ENCODE peak calls at places on chromosomes 13 and 19, in six cellular contexts. T, U, I, F, K and J are unnamed samples.

GRCh38 chr19:43809762-43810696 is 7.8 kb upstream of the LYPD5 start:
- DNase-seq in T (peak), U (no peak), I (peak), F (peak), K (no peak), J (peak)

GRCh38 chr19:3721131-3721899 is 13.1 kb downstream of the TJP3 start:
- DNase-seq in T (peak), U (peak), I (peak), F (peak), K (peak), J (peak)

GRCh38 chr13:102944821-102945220 is 99.0 kb downstream of the ERCC5 start:
- DNase-seq in T (peak), U (no peak), I (no peak), F (no peak), K (no peak), J (no peak)

GRCh38 chr19:35123573-35123972 is 8.0 kb downstream of the FXYD3 start:
- DNase-seq in T (no peak), U (peak), I (no peak), F (no peak), K (no peak), J (no peak)

GRCh38 chr19:7267792-7268736 is 26.1 kb downstream of the INSR start:
- DNase-seq in T (peak), U (peak), I (no peak), F (no peak), K (no peak), J (no peak)

GRCh38 chr13:97112451-97113152 is 109.5 kb upstream of the MBNL2 start:
- DNase-seq in T (no peak), U (no peak), I (no peak), F (no peak), K (no peak), J (no peak)

GRCh38 chr13:112061367-112062046 is 5.4 kb upstream of the SOX1 start:
- DNase-seq in T (no peak), U (no peak), I (no peak), F (no peak), K (no peak), J (no peak)

GRCh38 chr13:114161028-114161556 is 18.0 kb upstream of the CFAP97D2 start:
- DNase-seq in T (no peak), U (no peak), I (no peak), F (no peak), K (no peak), J (no peak)

GRCh38 chr13:97125051-97125809 is 96.9 kb upstream of the MBNL2 start:
- DNase-seq in T (peak), U (no peak), I (no peak), F (peak), K (peak), J (peak)

GRCh38 chr13:32828711-32829110 is 187.5 kb upstream of the KL start:
- DNase-seq in T (no peak), U (no peak), I (no peak), F (no peak), K (no peak), J (no peak)

GRCh38 chr19:11551603-11552235 is 7.3 kb downstream of the ELOF1 start:
- DNase-seq in T (no peak), U (no peak), I (no peak), F (no peak), K (peak), J (no peak)

GRCh38 chr19:6090634-6091033 is 19.7 kb downstream of the RFX2 start:
- DNase-seq in T (no peak), U (no peak), I (no peak), F (no peak), K (no peak), J (no peak)

GRCh38 chr19:6087074-6087506 is 23.2 kb downstream of the RFX2 start:
- DNase-seq in T (peak), U (no peak), I (peak), F (no peak), K (peak), J (peak)

GRCh38 chr19:6088677-6089063 is 21.6 kb downstream of the RFX2 start:
- DNase-seq in T (no peak), U (no peak), I (no peak), F (peak), K (no peak), J (no peak)

GRCh38 chr19:6084821-6085220 is 25.5 kb downstream of the RFX2 start:
- DNase-seq in T (no peak), U (no peak), I (no peak), F (no peak), K (no peak), J (no peak)

GRCh38 chr19:6086081-6086858 is 24.0 kb downstream of the RFX2 start:
- DNase-seq in T (no peak), U (no peak), I (no peak), F (peak), K (no peak), J (no peak)
- H3K4me3 ChIP-seq in T (no peak), U (no peak), I (no peak), F (no peak), K (no peak), J (no peak)

GRCh38 chr19:47156861-47157454 is 26.3 kb downstream of the SAE1 start:
- DNase-seq in T (peak), U (no peak), I (peak), F (no peak), K (no peak), J (peak)
- H3K4me3 ChIP-seq in T (no peak), U (no peak), I (peak), F (no peak), K (no peak), J (no peak)

GRCh38 chr19:23802290-23802689 is 43.6 kb upstream of the ZNF681 start:
- DNase-seq in T (no peak), U (no peak), I (peak), F (no peak), K (no peak), J (no peak)
- H3K4me3 ChIP-seq in T (no peak), U (no peak), I (peak), F (no peak), K (no peak), J (no peak)

DNA sequence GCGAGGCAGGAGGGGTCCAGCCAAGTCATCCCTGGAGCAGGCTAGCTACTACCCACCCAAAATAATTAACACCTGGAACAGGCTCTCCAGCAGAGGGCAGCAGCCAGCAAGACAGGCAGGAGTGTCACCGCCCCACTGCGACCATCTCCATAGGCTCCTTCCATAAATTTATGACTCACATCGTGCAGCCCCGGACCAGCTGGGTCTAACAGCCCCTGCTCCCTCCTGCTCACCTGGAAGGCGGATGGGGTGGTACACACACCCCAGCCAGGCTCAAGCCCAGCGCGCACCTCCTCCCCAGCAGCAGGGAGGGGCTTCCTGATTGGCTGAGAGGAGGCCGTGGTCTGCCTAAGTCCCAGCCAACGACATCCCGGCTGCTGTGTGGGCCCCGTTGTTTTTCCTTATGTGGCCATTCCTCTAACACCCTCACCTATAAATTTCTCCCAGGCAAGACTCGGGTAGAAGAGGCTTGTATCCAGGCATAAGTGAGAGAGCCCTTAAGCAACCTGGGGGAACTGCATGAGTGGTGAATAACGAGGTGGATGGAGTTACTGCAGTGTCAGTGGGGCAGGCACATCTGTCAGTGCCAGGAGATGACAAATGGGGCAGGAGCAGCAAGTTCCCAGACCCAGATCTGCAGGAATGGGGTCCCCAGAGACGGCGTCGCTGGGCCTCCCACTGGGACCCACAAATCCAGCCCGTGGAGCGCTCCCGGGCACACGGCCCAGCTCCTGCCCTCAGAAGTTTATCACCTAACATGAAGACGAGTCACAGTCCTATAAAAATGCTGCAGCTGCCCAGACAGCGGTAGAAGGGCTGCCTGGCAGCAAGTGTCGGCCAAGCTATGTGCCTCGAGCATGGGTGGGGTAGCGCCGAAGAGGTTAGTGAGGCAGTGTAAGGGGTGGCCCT is 43.1 kb downstream of the CEBPG start:
- DNase-seq in T (peak), U (no peak), I (peak), F (peak), K (peak), J (peak)
- H3K4me3 ChIP-seq in T (no peak), U (no peak), I (no peak), F (no peak), K (peak), J (peak)

DNA sequence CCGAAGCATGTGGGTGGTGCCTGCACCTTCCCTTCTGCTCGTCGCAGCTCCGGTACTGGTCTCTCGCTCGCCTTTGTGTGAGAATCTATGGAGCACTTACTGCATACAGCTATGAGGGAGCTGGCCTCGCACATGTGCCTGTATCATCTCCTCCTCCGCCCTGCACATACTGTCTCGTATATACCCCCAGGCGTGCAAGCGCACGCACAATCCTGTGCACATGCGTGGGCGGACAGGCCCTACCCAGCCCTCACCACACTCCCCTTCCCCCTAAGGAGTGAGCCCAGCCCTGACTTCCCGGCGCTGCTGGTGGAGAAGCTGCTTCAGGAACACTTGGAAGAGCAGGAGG is 8.7 kb downstream of the PIK3R2 start:
- DNase-seq in T (no peak), U (peak), I (no peak), F (no peak), K (no peak), J (no peak)
- H3K4me3 ChIP-seq in T (no peak), U (no peak), I (peak), F (peak), K (no peak), J (peak)

GRCh38 chr19:41755328-41755913 is at the start of gene CEACAM6:
- DNase-seq in T (no peak), U (no peak), I (no peak), F (no peak), K (no peak), J (no peak)
- H3K4me3 ChIP-seq in T (no peak), U (no peak), I (no peak), F (no peak), K (no peak), J (no peak)